ENCODE peak calls at places on chromosomes 16 and 17, in five cellular contexts. One of them, this sample, is unnamed.
A peak's percentile ranks its signal among the peaks of the same experiment; 100 is the strongest.

GRCh38 chr16:88681084-88681680 is 5.1 kb downstream of the SNAI3 start:
- DNase-seq in aorta: no peak
- DNase-seq in heart left ventricle: no peak
- DNase-seq in tibial artery: no peak
- DNase-seq in mammary epithelial cell: peak; percentile 14
- DNase-seq in this sample: no peak

GRCh38 chr17:63549289-63549945 is 860 bp upstream of the DCAF7 start:
- DNase-seq in aorta: no peak
- DNase-seq in tibial artery: no peak
- DNase-seq in heart left ventricle: no peak
- DNase-seq in mammary epithelial cell: no peak
- DNase-seq in this sample: no peak

GRCh38 chr17:80827646-80828643 is 163.7 kb upstream of the CHMP6 start:
- DNase-seq in heart left ventricle: peak; percentile 56
- DNase-seq in tibial artery: no peak
- DNase-seq in mammary epithelial cell: no peak
- DNase-seq in aorta: no peak
- DNase-seq in this sample: no peak

GRCh38 chr16:84103678-84104077 is 13.1 kb downstream of the MBTPS1 start:
- DNase-seq in tibial artery: no peak
- DNase-seq in aorta: no peak
- DNase-seq in mammary epithelial cell: peak; percentile 66
- DNase-seq in heart left ventricle: no peak
- DNase-seq in this sample: no peak

GRCh38 chr17:44159519-44160210 is 10.8 kb upstream of the ASB16 start:
- DNase-seq in heart left ventricle: no peak
- DNase-seq in tibial artery: no peak
- DNase-seq in mammary epithelial cell: no peak
- DNase-seq in aorta: no peak
- DNase-seq in this sample: no peak

GRCh38 chr17:9003355-9004131 is 17.8 kb upstream of the NTN1 start:
- DNase-seq in tibial artery: no peak
- DNase-seq in heart left ventricle: no peak
- DNase-seq in aorta: no peak
- DNase-seq in mammary epithelial cell: peak; percentile 21
- DNase-seq in this sample: no peak

GRCh38 chr17:41404024-41404651 is 6.7 kb upstream of the KRT31 start:
- DNase-seq in aorta: no peak
- DNase-seq in mammary epithelial cell: peak; percentile 100
- DNase-seq in heart left ventricle: no peak
- DNase-seq in tibial artery: no peak
- DNase-seq in this sample: no peak

GRCh38 chr17:31385428-31386285 is 5.8 kb upstream of the RAB11FIP4 start:
- DNase-seq in tibial artery: no peak
- DNase-seq in aorta: no peak
- DNase-seq in mammary epithelial cell: no peak
- DNase-seq in heart left ventricle: no peak
- DNase-seq in this sample: no peak

GRCh38 chr16:83717814-83718213 is 90.0 kb upstream of the HSBP1 start:
- DNase-seq in aorta: no peak
- DNase-seq in mammary epithelial cell: peak; percentile 33
- DNase-seq in tibial artery: no peak
- DNase-seq in heart left ventricle: no peak
- DNase-seq in this sample: no peak

GRCh38 chr17:79557276-79557675 is 53.6 kb downstream of the RBFOX3 start:
- DNase-seq in heart left ventricle: no peak
- DNase-seq in mammary epithelial cell: no peak
- DNase-seq in aorta: no peak
- DNase-seq in tibial artery: no peak
- DNase-seq in this sample: no peak

GRCh38 chr16:28010671-28011070 is 52.8 kb downstream of the GSG1L start:
- DNase-seq in aorta: no peak
- DNase-seq in mammary epithelial cell: no peak
- DNase-seq in tibial artery: no peak
- DNase-seq in heart left ventricle: no peak
- DNase-seq in this sample: no peak

GRCh38 chr17:79619636-79620206 is 8.9 kb upstream of the RBFOX3 start:
- DNase-seq in heart left ventricle: peak; percentile 6
- DNase-seq in aorta: peak; percentile 10
- DNase-seq in mammary epithelial cell: no peak
- DNase-seq in tibial artery: peak; percentile 7
- DNase-seq in this sample: no peak

GRCh38 chr17:5391678-5392077 is 27.8 kb downstream of the NUP88 start:
- DNase-seq in aorta: no peak
- DNase-seq in mammary epithelial cell: no peak
- DNase-seq in heart left ventricle: no peak
- DNase-seq in tibial artery: no peak
- DNase-seq in this sample: no peak

GRCh38 chr17:14926526-14927122 is 338.5 kb downstream of the PMP22 start:
- DNase-seq in mammary epithelial cell: peak; percentile 40
- DNase-seq in aorta: no peak
- DNase-seq in tibial artery: peak; percentile 40
- DNase-seq in heart left ventricle: no peak
- DNase-seq in this sample: peak; percentile 39

GRCh38 chr17:8072339-8072726 is 15.2 kb downstream of the ALOX12B start:
- DNase-seq in aorta: peak; percentile 34
- DNase-seq in heart left ventricle: no peak
- DNase-seq in tibial artery: no peak
- DNase-seq in mammary epithelial cell: no peak
- DNase-seq in this sample: no peak

GRCh38 chr16:23690771-23691482 is 12.2 kb downstream of the PLK1 start:
- DNase-seq in mammary epithelial cell: no peak
- DNase-seq in heart left ventricle: no peak
- DNase-seq in aorta: no peak
- DNase-seq in tibial artery: no peak
- DNase-seq in this sample: no peak

GRCh38 chr16:709651-710499 is 4.3 kb upstream of the FBXL16 start:
- DNase-seq in aorta: no peak
- DNase-seq in tibial artery: no peak
- DNase-seq in heart left ventricle: no peak
- DNase-seq in mammary epithelial cell: no peak
- DNase-seq in this sample: no peak

GRCh38 chr17:5044630-5045029 is 9.4 kb upstream of the SLC52A1 start:
- DNase-seq in mammary epithelial cell: no peak
- DNase-seq in heart left ventricle: no peak
- DNase-seq in aorta: no peak
- DNase-seq in tibial artery: no peak
- DNase-seq in this sample: no peak

GRCh38 chr17:13544292-13544691 is 57.4 kb downstream of the HS3ST3A1 start:
- DNase-seq in aorta: peak; percentile 55
- DNase-seq in heart left ventricle: no peak
- DNase-seq in tibial artery: no peak
- DNase-seq in mammary epithelial cell: peak; percentile 89
- DNase-seq in this sample: peak; percentile 59

GRCh38 chr16:21301168-21301894 is 23.2 kb upstream of the CRYM start:
- DNase-seq in aorta: peak; percentile 78
- DNase-seq in mammary epithelial cell: peak; percentile 91
- DNase-seq in heart left ventricle: peak; percentile 74
- DNase-seq in tibial artery: peak; percentile 81
- DNase-seq in this sample: peak; percentile 73

GRCh38 chr17:77619326-77619725 is 339.2 kb upstream of the TNRC6C start:
- DNase-seq in aorta: peak; percentile 19
- DNase-seq in heart left ventricle: no peak
- DNase-seq in tibial artery: no peak
- DNase-seq in mammary epithelial cell: no peak
- DNase-seq in this sample: no peak

GRCh38 chr16:17770104-17770503 is 299.3 kb upstream of the XYLT1 start:
- DNase-seq in aorta: no peak
- DNase-seq in mammary epithelial cell: no peak
- DNase-seq in heart left ventricle: no peak
- DNase-seq in tibial artery: no peak
- DNase-seq in this sample: no peak

GRCh38 chr17:44465276-44465675 is 37.9 kb downstream of the GPATCH8 start:
- DNase-seq in mammary epithelial cell: no peak
- DNase-seq in heart left ventricle: no peak
- DNase-seq in tibial artery: no peak
- DNase-seq in aorta: no peak
- DNase-seq in this sample: no peak

GRCh38 chr17:38431343-38432145 is 3.3 kb downstream of the ARHGAP23 start:
- DNase-seq in tibial artery: no peak
- DNase-seq in heart left ventricle: no peak
- DNase-seq in aorta: no peak
- DNase-seq in mammary epithelial cell: no peak
- DNase-seq in this sample: no peak

GRCh38 chr16:88566158-88566557 is 4.0 kb upstream of the ZC3H18 start:
- DNase-seq in mammary epithelial cell: peak; percentile 49
- DNase-seq in tibial artery: no peak
- DNase-seq in aorta: no peak
- DNase-seq in heart left ventricle: peak; percentile 3
- DNase-seq in this sample: no peak

GRCh38 chr16:24538756-24539294 is 541 bp upstream of the RBBP6 start:
- DNase-seq in mammary epithelial cell: no peak
- DNase-seq in heart left ventricle: no peak
- DNase-seq in aorta: no peak
- DNase-seq in tibial artery: no peak
- DNase-seq in this sample: no peak

GRCh38 chr16:15788846-15789239 is 68.0 kb downstream of the MYH11 start:
- DNase-seq in tibial artery: no peak
- DNase-seq in mammary epithelial cell: no peak
- DNase-seq in aorta: no peak
- DNase-seq in heart left ventricle: no peak
- DNase-seq in this sample: no peak

GRCh38 chr16:30185683-30186421 is 2.5 kb downstream of the CORO1A start:
- DNase-seq in mammary epithelial cell: no peak
- DNase-seq in aorta: peak; percentile 84
- DNase-seq in tibial artery: peak; percentile 48
- DNase-seq in heart left ventricle: peak; percentile 88
- DNase-seq in this sample: peak; percentile 57

GRCh38 chr17:82118178-82118814 is 20.3 kb upstream of the FASN start:
- DNase-seq in tibial artery: no peak
- DNase-seq in aorta: no peak
- DNase-seq in heart left ventricle: no peak
- DNase-seq in mammary epithelial cell: no peak
- DNase-seq in this sample: no peak

DNA sequence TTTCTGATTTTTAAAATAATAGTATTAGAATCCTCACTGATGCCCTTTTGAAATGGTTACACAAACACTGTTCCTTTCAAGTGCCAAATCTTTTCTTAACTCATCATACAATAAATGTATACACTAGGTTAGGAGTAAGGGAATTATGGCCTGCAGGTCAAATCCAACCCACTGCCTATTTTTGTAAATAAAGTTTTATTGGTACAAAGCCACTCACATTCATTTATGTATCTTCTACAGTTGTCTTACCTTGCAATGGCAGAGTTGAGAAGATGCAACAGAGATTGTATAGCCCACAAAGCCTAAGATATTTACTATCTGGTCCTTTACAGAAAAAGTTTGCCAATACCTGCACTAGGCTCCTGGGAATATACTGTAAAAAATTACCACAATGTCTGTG is 47.8 kb downstream of the IKZF3 start:
- DNase-seq in heart left ventricle: no peak
- DNase-seq in aorta: no peak
- DNase-seq in mammary epithelial cell: no peak
- DNase-seq in tibial artery: no peak
- DNase-seq in this sample: no peak
- H3K4me1 ChIP-seq in heart left ventricle: no peaks in the 10 kb centered on the region
- H3K4me1 ChIP-seq in aorta: no peaks in the 10 kb centered on the region
- H3K4me1 ChIP-seq in mammary epithelial cell: peaks cover 12% of the 10 kb centered on the region
- H3K4me1 ChIP-seq in tibial artery: no peaks in the 10 kb centered on the region
- H3K4me1 ChIP-seq in this sample: no peaks in the 10 kb centered on the region

GRCh38 chr17:39701784-39702422 is 2.0 kb downstream of the ERBB2 start:
- DNase-seq in tibial artery: no peak
- DNase-seq in mammary epithelial cell: no peak
- DNase-seq in aorta: peak; percentile 5
- DNase-seq in heart left ventricle: peak; percentile 9
- DNase-seq in this sample: no peak
- H3K4me1 ChIP-seq in tibial artery: peaks cover 59% of the 10 kb centered on the region
- H3K4me1 ChIP-seq in mammary epithelial cell: peaks cover 39% of the 10 kb centered on the region
- H3K4me1 ChIP-seq in aorta: no peaks in the 10 kb centered on the region
- H3K4me1 ChIP-seq in heart left ventricle: peaks cover 17% of the 10 kb centered on the region
- H3K4me1 ChIP-seq in this sample: peaks cover 3% of the 10 kb centered on the region

GRCh38 chr16:80518436-80518835 is 22.4 kb upstream of the DYNLRB2 start:
- DNase-seq in tibial artery: no peak
- DNase-seq in mammary epithelial cell: peak; percentile 60
- DNase-seq in aorta: no peak
- DNase-seq in heart left ventricle: no peak
- DNase-seq in this sample: no peak

GRCh38 chr16:80511824-80512223 is 29.0 kb upstream of the DYNLRB2 start:
- DNase-seq in tibial artery: no peak
- DNase-seq in heart left ventricle: no peak
- DNase-seq in mammary epithelial cell: no peak
- DNase-seq in aorta: no peak
- DNase-seq in this sample: no peak

GRCh38 chr16:80517846-80518245 is 22.9 kb upstream of the DYNLRB2 start:
- DNase-seq in aorta: no peak
- DNase-seq in heart left ventricle: no peak
- DNase-seq in tibial artery: no peak
- DNase-seq in mammary epithelial cell: no peak
- DNase-seq in this sample: no peak

GRCh38 chr16:80512460-80512859 is 28.3 kb upstream of the DYNLRB2 start:
- DNase-seq in aorta: no peak
- DNase-seq in heart left ventricle: no peak
- DNase-seq in tibial artery: no peak
- DNase-seq in mammary epithelial cell: no peak
- DNase-seq in this sample: no peak

GRCh38 chr16:80515374-80515773 is 25.4 kb upstream of the DYNLRB2 start:
- DNase-seq in tibial artery: no peak
- DNase-seq in mammary epithelial cell: no peak
- DNase-seq in aorta: no peak
- DNase-seq in heart left ventricle: no peak
- DNase-seq in this sample: no peak
- H3K4me1 ChIP-seq in tibial artery: no peaks in the 10 kb centered on the region
- H3K4me1 ChIP-seq in mammary epithelial cell: no peaks in the 10 kb centered on the region
- H3K4me1 ChIP-seq in aorta: no peaks in the 10 kb centered on the region
- H3K4me1 ChIP-seq in heart left ventricle: no peaks in the 10 kb centered on the region
- H3K4me1 ChIP-seq in this sample: no peaks in the 10 kb centered on the region

DNA sequence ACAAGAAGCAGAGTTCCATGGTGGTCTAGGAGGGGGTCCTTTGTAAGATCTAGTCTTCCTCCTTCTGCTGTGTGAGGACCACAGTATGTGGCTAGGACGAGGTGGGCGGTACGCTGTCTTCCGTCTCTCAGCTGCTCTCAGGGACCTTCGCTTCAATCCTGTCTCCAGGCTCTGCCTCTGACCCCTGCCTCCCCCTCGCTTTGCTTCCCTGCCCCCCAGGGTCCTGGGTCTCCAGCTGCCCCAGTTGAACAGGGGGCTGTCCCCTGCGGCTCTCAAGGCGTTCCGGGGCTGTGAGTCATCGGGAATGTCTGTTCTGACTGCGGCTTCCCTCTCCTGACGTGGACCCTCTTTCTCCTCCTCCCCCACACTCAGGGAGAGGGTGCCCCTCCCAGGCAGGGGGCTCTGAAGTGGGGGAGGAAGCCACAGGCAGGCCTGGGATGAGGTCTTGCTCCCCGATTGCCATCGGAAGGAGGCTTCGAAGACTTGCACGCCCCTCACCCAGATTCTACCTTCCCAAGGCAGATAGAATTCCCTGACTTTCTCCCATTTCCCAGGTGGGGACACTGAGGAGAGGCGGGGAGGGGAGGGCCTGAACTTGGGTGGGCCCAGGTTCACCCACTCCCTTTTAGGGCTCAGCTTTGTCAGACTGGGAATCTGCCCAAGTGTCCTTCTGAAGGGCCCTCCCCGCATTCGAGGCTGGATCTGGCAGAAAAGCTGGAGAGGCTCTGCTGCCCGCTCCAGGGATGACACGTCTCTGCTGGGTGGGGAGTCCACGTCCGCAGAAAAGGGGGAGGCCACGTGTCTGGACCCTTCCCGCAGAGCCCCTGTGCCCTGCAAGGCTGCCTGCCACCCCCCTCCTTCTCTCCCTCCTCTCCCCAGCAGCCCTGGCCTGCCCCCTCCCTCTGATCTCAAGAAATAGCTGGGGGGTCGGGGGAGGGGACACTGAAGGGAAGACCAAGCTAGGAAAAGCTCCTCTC is 9.1 kb upstream of the COL1A1 start:
- DNase-seq in mammary epithelial cell: peak; percentile 55
- DNase-seq in heart left ventricle: peak; percentile 88
- DNase-seq in tibial artery: peak; percentile 74
- DNase-seq in aorta: peak; percentile 93
- DNase-seq in this sample: no peak
- H3K4me1 ChIP-seq in mammary epithelial cell: peaks cover 18% of the 10 kb centered on the region
- H3K4me1 ChIP-seq in heart left ventricle: no peaks in the 10 kb centered on the region
- H3K4me1 ChIP-seq in tibial artery: peaks cover 52% of the 10 kb centered on the region
- H3K4me1 ChIP-seq in aorta: peaks cover 5% of the 10 kb centered on the region
- H3K4me1 ChIP-seq in this sample: peaks cover 3% of the 10 kb centered on the region

This sample was measured in lung.